ENCODE peak calls at places on chromosomes 2 and 18, in four cellular contexts. R is midbrain, Y is pulmonary artery endothelial cell, N is EL. S is an unnamed sample.

GRCh38 chr2:74735544-74735943 is 81.5 kb downstream of the SEMA4F start:
- DNase-seq in Y (no peak), N (no peak), R (no peak), S (no peak)

GRCh38 chr2:206918258-206918657 is 21.1 kb upstream of the CPO start:
- DNase-seq in R (no peak), N (no peak), Y (no peak), S (no peak)

GRCh38 chr2:20052872-20053281 is 1.4 kb upstream of the LAPTM4A start:
- DNase-seq in N (peak), R (no peak), Y (peak), S (no peak)

GRCh38 chr2:62409442-62409841 is 96.6 kb downstream of the TMEM17 start:
- DNase-seq in Y (no peak), N (peak), R (no peak), S (no peak)

GRCh38 chr18:49677081-49677480 is 115.2 kb downstream of the LIPG start:
- DNase-seq in N (no peak), Y (no peak), R (no peak), S (no peak)

GRCh38 chr2:44745922-44746321 is 195.6 kb upstream of the SIX3 start:
- DNase-seq in Y (no peak), N (no peak), R (no peak), S (no peak)

GRCh38 chr2:233267516-233268245 is 16.2 kb downstream of the ATG16L1 start:
- DNase-seq in R (no peak), Y (no peak), N (no peak), S (peak)

GRCh38 chr2:60555066-60555793 is 1.8 kb upstream of the BCL11A start:
- DNase-seq in Y (peak), R (no peak), N (peak), S (no peak)

GRCh38 chr2:159737292-159737916 is 25.1 kb downstream of the MARCHF7 start:
- DNase-seq in N (peak), R (no peak), Y (no peak), S (no peak)

GRCh38 chr18:24490545-24490944 is 30.1 kb downstream of the HRH4 start:
- DNase-seq in N (peak), Y (no peak), R (no peak), S (no peak)